ENCODE peak calls at places on chromosomes 3 and 15, in seven cellular contexts. I is EH, X is iris pigment epithelial cell, M is cardiac fibroblast, B is HAP-1, Q is SJSA1, C is activated T-helper 1 cell treated with Interleukin-2 at 50 U/mL for 16 hours. Y is an unnamed sample.
A peak's percentile ranks its signal among the peaks of the same experiment; 100 is the strongest.

GRCh38 chr3:43998374-43998840 is 243.3 kb upstream of the TOPAZ1 start:
- DNase-seq in X (no peak), I (peak; percentile 16), C (no peak), B (no peak), Q (no peak), M (no peak), Y (no peak)

GRCh38 chr3:141302364-141303141 is 65.8 kb upstream of the ZBTB38 start:
- DNase-seq in B (no peak), M (peak; percentile 64), Q (peak; percentile 51), X (peak; percentile 84), I (peak; percentile 97), C (no peak), Y (no peak)

GRCh38 chr15:69629631-69630161 is 177.1 kb downstream of the RPLP1 start:
- DNase-seq in I (no peak), Q (no peak), C (no peak), B (no peak), X (no peak), M (no peak), Y (no peak)

GRCh38 chr15:75640483-75641175 is 605 bp upstream of the IMP3 start:
- DNase-seq in B (peak; percentile 78), C (peak; percentile 20), I (peak; percentile 47), M (peak; percentile 68), X (peak; percentile 49), Q (no peak), Y (peak; percentile 30)

GRCh38 chr3:125150525-125151436 is 61.8 kb downstream of the SLC12A8 start:
- DNase-seq in M (no peak), I (peak; percentile 44), X (peak; percentile 59), C (peak; percentile 22), B (peak; percentile 87), Q (peak; percentile 21), Y (peak; percentile 20)

GRCh38 chr3:82044918-82045715 is 283.7 kb upstream of the GBE1 start:
- DNase-seq in M (no peak), B (no peak), X (no peak), Q (no peak), C (no peak), I (no peak), Y (no peak)

GRCh38 chr3:56835626-56836025 is 33.9 kb upstream of the ARHGEF3 start:
- DNase-seq in X (peak; percentile 51), C (no peak), B (no peak), Q (no peak), M (peak; percentile 23), I (peak; percentile 31), Y (no peak)

GRCh38 chr15:98823012-98823458 is 174.7 kb downstream of the IGF1R start:
- DNase-seq in X (peak; percentile 91), I (peak; percentile 87), B (peak; percentile 57), Q (peak; percentile 84), M (peak; percentile 36), C (no peak), Y (no peak)

GRCh38 chr3:114899186-114899931 is 247.7 kb downstream of the ZBTB20 start:
- DNase-seq in X (no peak), I (no peak), Q (no peak), C (no peak), B (peak; percentile 15), M (no peak), Y (no peak)

GRCh38 chr15:43285609-43286037 is 18.9 kb upstream of the TGM5 start:
- DNase-seq in M (peak; percentile 69), I (peak; percentile 73), Q (peak; percentile 68), X (peak; percentile 65), B (peak; percentile 70), C (no peak), Y (no peak)

GRCh38 chr3:36965440-36965839 is 20.6 kb upstream of the TRANK1 start:
- DNase-seq in M (no peak), C (no peak), I (no peak), X (no peak), Q (no peak), B (no peak), Y (no peak)

GRCh38 chr3:24830230-24831152 is 335.8 kb upstream of the THRB start:
- DNase-seq in M (no peak), C (no peak), X (no peak), I (no peak), B (no peak), Q (no peak), Y (no peak)

GRCh38 chr15:91132079-91132478 is 32.0 kb downstream of the SV2B start:
- DNase-seq in M (no peak), I (no peak), C (no peak), Q (no peak), X (no peak), B (no peak), Y (no peak)

GRCh38 chr3:16559664-16560365 is 45.4 kb downstream of the DAZL start:
- DNase-seq in C (no peak), I (no peak), B (no peak), X (no peak), Q (no peak), M (no peak), Y (no peak)

GRCh38 chr3:133441867-133442270 is 42.0 kb downstream of the BFSP2 start:
- DNase-seq in X (peak; percentile 38), Q (no peak), C (no peak), M (no peak), B (no peak), I (no peak), Y (no peak)

GRCh38 chr15:72231847-72232461 is 964 bp upstream of the PKM start:
- DNase-seq in I (peak; percentile 83), C (no peak), X (peak; percentile 93), Q (peak; percentile 57), M (peak; percentile 83), B (peak; percentile 38), Y (peak; percentile 30)

GRCh38 chr3:55910543-55910942 is 423.4 kb upstream of the WNT5A start:
- DNase-seq in M (no peak), X (peak; percentile 50), I (no peak), B (no peak), Q (no peak), C (no peak), Y (no peak)

GRCh38 chr15:43204016-43204901 is 16.6 kb downstream of the EPB42 start:
- DNase-seq in C (no peak), M (peak; percentile 62), B (peak; percentile 66), Q (peak; percentile 33), I (peak; percentile 72), X (peak; percentile 79), Y (peak; percentile 17)

GRCh38 chr3:24235121-24235520 is 259.5 kb downstream of the THRB start:
- DNase-seq in B (no peak), M (no peak), X (peak; percentile 56), I (no peak), Q (no peak), C (no peak), Y (no peak)

GRCh38 chr3:183253364-183253960 is 409 bp downstream of the B3GNT5 start:
- DNase-seq in Q (peak; percentile 50), M (peak; percentile 76), B (peak; percentile 62), X (peak; percentile 73), I (peak; percentile 44), C (no peak), Y (peak; percentile 8)

GRCh38 chr15:51323749-51324148 is 14.6 kb downstream of the CYP19A1 start:
- DNase-seq in Q (no peak), X (no peak), M (no peak), B (no peak), I (no peak), C (no peak), Y (no peak)